ENCODE peak calls at places on chromosome X, in ten cellular contexts. B is pancreas; X is Panc1; U is H9; I is SJCRH30; N is breast epithelium; T is GM23248; S is CD4-positive, alpha-beta T cell; Q is sigmoid colon; F is tibial artery. K is an unnamed sample. For H3K9me3, the result is how much of the 10 kb centered on the place peaks cover.

GRCh38 chrX:71301195-71301924 is at the start of gene ITGB1BP2:
- DNase-seq in U (no peak), I (peak), B (no peak), S (no peak), Q (peak), N (no peak), T (peak), F (peak), X (no peak), K (no peak)

GRCh38 chrX:71542411-71542810 is 9.5 kb downstream of the OGT start:
- DNase-seq in U (no peak), T (peak), I (no peak), N (no peak), B (no peak), S (no peak), X (no peak), Q (no peak), F (no peak), K (no peak)

GRCh38 chrX:74422576-74423288 is 1.4 kb downstream of the SLC16A2 start:
- DNase-seq in Q (peak), X (no peak), I (peak), N (peak), U (peak), S (no peak), F (peak), B (peak), T (peak), K (no peak)

GRCh38 chrX:140918398-140919043 is 83.9 kb upstream of the SPANXB1 start:
- DNase-seq in N (no peak), T (peak), F (no peak), Q (no peak), U (peak), S (no peak), I (peak), B (no peak), X (peak), K (peak)

GRCh38 chrX:100409316-100410082 is 574 bp downstream of the PCDH19 start:
- DNase-seq in B (peak), F (no peak), Q (no peak), X (no peak), N (no peak), S (no peak), T (no peak), I (peak), U (no peak), K (no peak)

GRCh38 chrX:34382416-34382815 is 250.3 kb upstream of the FAM47A start:
- DNase-seq in Q (no peak), B (no peak), T (peak), N (no peak), X (no peak), S (no peak), I (no peak), F (no peak), U (no peak), K (no peak)

GRCh38 chrX:46819136-46819535 is 17.7 kb upstream of the RP2 start:
- DNase-seq in F (no peak), X (no peak), U (no peak), S (no peak), Q (no peak), N (no peak), I (no peak), B (no peak), T (no peak), K (no peak)

GRCh38 chrX:31038585-31039326 is 33.1 kb downstream of the FTHL17 start:
- DNase-seq in I (peak), N (no peak), T (peak), X (no peak), F (no peak), S (no peak), U (peak), Q (no peak), B (no peak), K (no peak)

GRCh38 chrX:34877451-34877850 is 65.1 kb upstream of the FAM47B start:
- DNase-seq in I (peak), T (peak), Q (no peak), U (no peak), X (no peak), F (no peak), S (no peak), B (no peak), N (no peak), K (no peak)

GRCh38 chrX:29662759-29663503 is 552.4 kb upstream of the MAGEB2 start:
- DNase-seq in T (peak), Q (no peak), I (peak), S (no peak), F (no peak), N (no peak), X (peak), B (no peak), U (no peak), K (no peak)

GRCh38 chrX:132463411-132463810 is 25.4 kb downstream of the MBNL3 start:
- DNase-seq in I (peak), F (no peak), N (no peak), S (no peak), U (no peak), B (no peak), Q (no peak), X (no peak), T (no peak), K (no peak)

GRCh38 chrX:67435536-67435935 is 108.3 kb upstream of the AR start:
- DNase-seq in U (no peak), F (no peak), T (no peak), X (no peak), I (no peak), N (no peak), S (no peak), Q (no peak), B (no peak), K (no peak)

GRCh38 chrX:156005144-156005543 is 7.6 kb downstream of the IL9R start:
- DNase-seq in T (no peak), X (no peak), S (no peak), U (no peak), N (no peak), Q (no peak), B (no peak), F (no peak), I (no peak), K (no peak)
- H3K9me3 ChIP-seq in T (under half), X (under half), S (under half), U (under half), N (under half), Q (under half), B (under half), F (under half), I (under half), K (under half)

GRCh38 chrX:81925812-81926211 is 723.9 kb downstream of the SH3BGRL start:
- DNase-seq in S (no peak), X (no peak), T (no peak), F (no peak), B (peak), I (no peak), N (no peak), U (no peak), Q (no peak), K (no peak)
- H3K9me3 ChIP-seq in S (under half), X (under half), T (under half), F (under half), B (under half), I (under half), N (under half), U (under half), Q (under half), K (under half)

GRCh38 chrX:153526040-153526439 is 8.6 kb downstream of the ATP2B3 start:
- DNase-seq in S (no peak), I (peak), U (no peak), F (no peak), T (no peak), X (no peak), N (no peak), B (no peak), Q (no peak), K (no peak)
- H3K9me3 ChIP-seq in S (under half), I (under half), U (half or more), F (under half), T (under half), X (under half), N (under half), B (under half), Q (under half), K (under half)

DNA sequence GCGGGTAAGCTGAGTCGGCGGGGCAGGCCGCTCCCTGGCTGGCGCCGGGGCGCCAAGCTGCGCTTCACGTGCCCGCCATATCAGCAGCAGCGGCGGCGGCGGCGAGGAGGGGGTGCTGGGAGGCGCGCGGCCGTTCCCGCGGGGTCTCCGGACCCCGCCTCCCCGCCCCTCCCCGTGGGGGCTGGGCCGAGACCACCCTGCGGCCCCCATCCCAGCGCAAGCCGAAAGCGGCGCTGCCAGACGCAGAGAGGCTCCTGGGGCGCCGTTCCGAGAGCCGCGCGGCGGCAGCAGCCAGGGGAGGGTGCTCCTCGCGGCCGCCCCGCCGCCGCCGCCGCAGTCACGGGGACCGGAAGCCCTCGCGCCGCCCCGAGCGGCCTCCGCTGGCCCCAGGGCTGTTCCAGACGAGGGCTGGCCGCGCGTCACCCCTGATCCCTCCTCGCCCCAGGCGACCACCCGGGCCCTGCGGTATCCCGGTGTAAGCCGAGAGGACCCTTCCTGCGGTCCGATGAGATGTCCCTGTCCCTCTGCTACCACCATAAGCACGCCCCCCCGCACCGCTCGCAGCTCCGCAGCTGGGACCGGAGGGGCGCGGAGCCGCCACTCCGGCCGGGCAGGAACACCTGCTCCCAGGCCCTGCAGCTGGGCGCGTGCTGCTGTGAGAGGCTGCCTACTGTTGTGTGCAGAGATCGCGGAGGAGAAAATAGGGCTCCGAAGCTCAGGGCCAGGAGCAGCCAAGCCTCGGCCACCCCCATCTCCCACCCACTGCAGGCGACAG is 7.4 kb upstream of the BCOR start:
- DNase-seq in S (no peak), U (peak), X (no peak), F (peak), T (peak), B (peak), Q (no peak), N (no peak), I (peak), K (no peak)
- H3K9me3 ChIP-seq in S (under half), U (under half), X (under half), F (under half), T (under half), B (under half), Q (under half), N (under half), I (under half), K (under half)

GRCh38 chrX:144040793-144041192 is 156.9 kb downstream of the UBE2NL start:
- DNase-seq in B (no peak), X (no peak), Q (no peak), I (no peak), S (no peak), U (no peak), N (no peak), T (no peak), F (no peak), K (no peak)
- H3K9me3 ChIP-seq in B (under half), X (under half), Q (under half), I (under half), S (under half), U (under half), N (under half), T (under half), F (under half), K (under half)

DNA sequence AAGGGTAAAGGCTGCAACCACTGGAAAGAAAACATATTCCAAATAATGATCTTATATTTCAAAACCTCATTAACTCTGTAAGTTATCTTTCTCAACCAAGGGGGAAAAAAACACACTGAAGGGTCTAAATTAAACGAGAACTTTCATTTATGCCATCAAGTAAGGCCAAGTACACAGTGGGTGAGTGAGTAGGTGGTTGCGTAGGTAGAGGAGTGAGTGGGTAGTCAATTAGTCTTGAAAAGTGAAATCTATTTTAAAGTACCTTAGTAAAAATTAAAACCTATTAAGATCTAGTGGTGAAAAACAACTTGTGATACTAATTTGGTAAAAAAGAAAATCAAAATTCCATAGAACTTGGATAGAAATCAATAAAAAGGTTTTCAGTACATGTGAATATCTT is 3.5 kb downstream of the CASK start:
- DNase-seq in Q (no peak), B (no peak), N (no peak), F (no peak), I (no peak), U (no peak), S (no peak), X (no peak), T (no peak), K (no peak)
- H3K9me3 ChIP-seq in Q (under half), B (under half), N (under half), F (under half), I (under half), U (under half), S (under half), X (under half), T (under half), K (under half)

DNA sequence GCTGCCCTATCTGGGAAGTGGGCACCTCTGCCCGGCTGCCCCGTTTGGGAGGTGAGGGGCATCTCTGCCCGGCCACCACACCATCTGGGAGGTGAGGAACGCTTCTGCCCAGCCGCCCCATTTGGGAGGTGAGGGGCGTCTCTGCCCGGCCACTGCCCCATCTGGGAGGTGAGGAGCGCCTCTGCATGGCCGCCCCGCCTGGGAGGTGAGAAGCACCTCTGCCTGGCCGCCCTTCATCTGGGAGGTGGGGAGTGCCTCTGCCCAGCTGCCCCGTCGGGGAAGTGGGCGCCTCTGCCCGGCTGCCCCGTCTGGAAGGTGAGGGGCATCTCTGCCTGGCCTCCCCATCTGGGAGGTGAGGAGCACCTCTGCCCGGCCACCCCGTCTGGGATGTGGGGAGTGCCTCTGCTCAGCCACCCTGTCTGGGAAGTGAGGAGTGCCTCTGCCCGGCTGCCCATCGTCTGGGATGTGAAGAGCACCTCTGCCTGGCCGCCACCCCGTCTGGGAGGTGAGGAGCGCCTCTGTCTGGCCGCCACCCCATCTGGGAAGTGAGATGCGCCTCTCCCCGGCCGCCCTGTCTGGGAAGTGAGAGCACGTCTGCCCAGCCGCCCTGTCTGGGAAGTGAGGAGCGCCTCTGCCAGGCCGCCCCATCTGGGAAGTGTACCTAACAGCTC is 9.8 kb downstream of the PABPC1L2A start:
- DNase-seq in S (no peak), Q (no peak), B (peak), U (no peak), T (no peak), F (peak), N (no peak), X (no peak), I (no peak), K (no peak)
- H3K9me3 ChIP-seq in S (under half), Q (under half), B (under half), U (under half), T (under half), F (under half), N (under half), X (under half), I (under half), K (under half)